ENCODE peak calls at places on chromosomes 3 and 15, in four cellular contexts. One of them, this sample, is unnamed.
A peak's percentile ranks its signal among the peaks of the same experiment; 100 is the strongest.

GRCh38 chr3:52121813-52122212 is 32.4 kb downstream of the POC1A start:
- DNase-seq in upper lobe of right lung: no peak
- DNase-seq in neuronal stem cell: no peak
- DNase-seq in GM23338: no peak
- DNase-seq in this sample: peak; percentile 47

GRCh38 chr15:41493205-41493901 is at the start of gene ITPKA:
- DNase-seq in upper lobe of right lung: peak; percentile 86
- DNase-seq in neuronal stem cell: peak; percentile 73
- DNase-seq in GM23338: peak; percentile 85
- DNase-seq in this sample: peak; percentile 82

GRCh38 chr3:51434746-51435323 is 43.8 kb downstream of the RBM15B start:
- DNase-seq in upper lobe of right lung: no peak
- DNase-seq in neuronal stem cell: peak; percentile 31
- DNase-seq in GM23338: peak; percentile 84
- DNase-seq in this sample: no peak

GRCh38 chr3:196140224-196140623 is 58.3 kb upstream of the TFRC start:
- DNase-seq in upper lobe of right lung: no peak
- DNase-seq in neuronal stem cell: no peak
- DNase-seq in GM23338: no peak
- DNase-seq in this sample: peak; percentile 36

GRCh38 chr3:10994311-10994710 is 1.8 kb downstream of the SLC6A1 start:
- DNase-seq in upper lobe of right lung: no peak
- DNase-seq in neuronal stem cell: no peak
- DNase-seq in GM23338: no peak
- DNase-seq in this sample: no peak

GRCh38 chr3:184693011-184693975 is 18.6 kb downstream of the MAGEF1 start:
- DNase-seq in upper lobe of right lung: no peak
- DNase-seq in neuronal stem cell: no peak
- DNase-seq in GM23338: no peak
- DNase-seq in this sample: no peak

GRCh38 chr3:121995190-121996137 is 26.6 kb downstream of the ILDR1 start:
- DNase-seq in upper lobe of right lung: peak; percentile 73
- DNase-seq in neuronal stem cell: peak; percentile 35
- DNase-seq in GM23338: peak; percentile 90
- DNase-seq in this sample: peak; percentile 77

GRCh38 chr3:72039677-72040076 is 254.7 kb upstream of the PROK2 start:
- DNase-seq in upper lobe of right lung: no peak
- DNase-seq in neuronal stem cell: no peak
- DNase-seq in GM23338: no peak
- DNase-seq in this sample: no peak

GRCh38 chr3:14278799-14279705 is 100.4 kb downstream of the LSM3 start:
- DNase-seq in upper lobe of right lung: no peak
- DNase-seq in neuronal stem cell: no peak
- DNase-seq in GM23338: peak; percentile 60
- DNase-seq in this sample: no peak

GRCh38 chr15:79394231-79394630 is 37.9 kb upstream of the MINAR1 start:
- DNase-seq in upper lobe of right lung: no peak
- DNase-seq in neuronal stem cell: no peak
- DNase-seq in GM23338: no peak
- DNase-seq in this sample: no peak

GRCh38 chr3:179452166-179452544 is 885 bp upstream of the GNB4 start:
- DNase-seq in upper lobe of right lung: no peak
- DNase-seq in neuronal stem cell: no peak
- DNase-seq in GM23338: peak; percentile 38
- DNase-seq in this sample: no peak

GRCh38 chr15:79028411-79028964 is 62.1 kb downstream of the RASGRF1 start:
- DNase-seq in upper lobe of right lung: no peak
- DNase-seq in neuronal stem cell: peak; percentile 62
- DNase-seq in GM23338: peak; percentile 80
- DNase-seq in this sample: peak; percentile 13

GRCh38 chr15:45646220-45646619 is 11.4 kb downstream of the SQOR start:
- DNase-seq in upper lobe of right lung: no peak
- DNase-seq in neuronal stem cell: no peak
- DNase-seq in GM23338: no peak
- DNase-seq in this sample: no peak

GRCh38 chr3:111159391-111159790 is 87.8 kb downstream of the NECTIN3 start:
- DNase-seq in upper lobe of right lung: no peak
- DNase-seq in neuronal stem cell: no peak
- DNase-seq in GM23338: no peak
- DNase-seq in this sample: no peak

GRCh38 chr15:47961401-47962090 is 159.2 kb upstream of the SLC24A5 start:
- DNase-seq in upper lobe of right lung: no peak
- DNase-seq in neuronal stem cell: no peak
- DNase-seq in GM23338: no peak
- DNase-seq in this sample: no peak

GRCh38 chr3:41362638-41363559 is 163.6 kb downstream of the CTNNB1 start:
- DNase-seq in upper lobe of right lung: no peak
- DNase-seq in neuronal stem cell: peak; percentile 86
- DNase-seq in GM23338: peak; percentile 69
- DNase-seq in this sample: no peak

GRCh38 chr15:79172801-79173460 is 82.4 kb upstream of the RASGRF1 start:
- DNase-seq in upper lobe of right lung: no peak
- DNase-seq in neuronal stem cell: no peak
- DNase-seq in GM23338: no peak
- DNase-seq in this sample: no peak

GRCh38 chr15:57286446-57287127 is 89.7 kb upstream of the CGNL1 start:
- DNase-seq in upper lobe of right lung: no peak
- DNase-seq in neuronal stem cell: no peak
- DNase-seq in GM23338: peak; percentile 69
- DNase-seq in this sample: no peak

GRCh38 chr3:95899911-95900310 is 914.5 kb upstream of the EPHA6 start:
- DNase-seq in upper lobe of right lung: no peak
- DNase-seq in neuronal stem cell: no peak
- DNase-seq in GM23338: no peak
- DNase-seq in this sample: no peak

GRCh38 chr3:195441971-195442572 is 748 bp downstream of the ACAP2 start:
- DNase-seq in upper lobe of right lung: peak; percentile 73
- DNase-seq in neuronal stem cell: no peak
- DNase-seq in GM23338: peak; percentile 65
- DNase-seq in this sample: peak; percentile 62

GRCh38 chr3:71684752-71685151 is 40.5 kb downstream of the EIF4E3 start:
- DNase-seq in upper lobe of right lung: no peak
- DNase-seq in neuronal stem cell: no peak
- DNase-seq in GM23338: no peak
- DNase-seq in this sample: no peak

GRCh38 chr15:90947577-90948357 is 6.9 kb upstream of the RCCD1 start:
- DNase-seq in upper lobe of right lung: no peak
- DNase-seq in neuronal stem cell: no peak
- DNase-seq in GM23338: no peak
- DNase-seq in this sample: no peak

GRCh38 chr3:116667791-116668190 is 41.8 kb upstream of the TUSC7 start:
- DNase-seq in upper lobe of right lung: no peak
- DNase-seq in neuronal stem cell: no peak
- DNase-seq in GM23338: no peak
- DNase-seq in this sample: no peak

GRCh38 chr3:126568776-126569342 is 10.1 kb upstream of the C3orf22 start:
- DNase-seq in upper lobe of right lung: no peak
- DNase-seq in neuronal stem cell: no peak
- DNase-seq in GM23338: no peak
- DNase-seq in this sample: no peak

GRCh38 chr3:10522646-10523303 is 17.4 kb upstream of the ATP2B2 start:
- DNase-seq in upper lobe of right lung: peak; percentile 12
- DNase-seq in neuronal stem cell: no peak
- DNase-seq in GM23338: no peak
- DNase-seq in this sample: no peak

GRCh38 chr3:129016725-129017530 is 15.8 kb downstream of the EFCC1 start:
- DNase-seq in upper lobe of right lung: no peak
- DNase-seq in neuronal stem cell: no peak
- DNase-seq in GM23338: no peak
- DNase-seq in this sample: peak; percentile 70

GRCh38 chr3:11159421-11159904 is 5.2 kb downstream of the HRH1 start:
- DNase-seq in upper lobe of right lung: no peak
- DNase-seq in neuronal stem cell: no peak
- DNase-seq in GM23338: peak; percentile 27
- DNase-seq in this sample: no peak

GRCh38 chr15:75827691-75828090 is 15.6 kb upstream of the UBE2Q2 start:
- DNase-seq in upper lobe of right lung: no peak
- DNase-seq in neuronal stem cell: no peak
- DNase-seq in GM23338: no peak
- DNase-seq in this sample: no peak

GRCh38 chr3:112293368-112294321 is at the start of gene SLC9C1:
- DNase-seq in upper lobe of right lung: peak; percentile 36
- DNase-seq in neuronal stem cell: peak; percentile 56
- DNase-seq in GM23338: peak; percentile 89
- DNase-seq in this sample: no peak
- H3K4me3 ChIP-seq in upper lobe of right lung: peak within 1 kb of the TSS; percentile 48
- H3K4me3 ChIP-seq in neuronal stem cell: no peak within 1 kb of the TSS
- H3K4me3 ChIP-seq in GM23338: peak within 1 kb of the TSS; percentile 9
- H3K4me3 ChIP-seq in this sample: peak within 1 kb of the TSS; percentile 57

GRCh38 chr3:31546725-31547124 is 14.0 kb downstream of the STT3B start:
- DNase-seq in upper lobe of right lung: no peak
- DNase-seq in neuronal stem cell: no peak
- DNase-seq in GM23338: no peak
- DNase-seq in this sample: no peak

GRCh38 chr3:31544634-31545033 is 11.9 kb downstream of the STT3B start:
- DNase-seq in upper lobe of right lung: peak; percentile 67
- DNase-seq in neuronal stem cell: no peak
- DNase-seq in GM23338: no peak
- DNase-seq in this sample: peak; percentile 60

GRCh38 chr3:31543375-31543774 is 10.7 kb downstream of the STT3B start:
- DNase-seq in upper lobe of right lung: no peak
- DNase-seq in neuronal stem cell: no peak
- DNase-seq in GM23338: no peak
- DNase-seq in this sample: no peak

GRCh38 chr3:31542246-31542645 is 9.5 kb downstream of the STT3B start:
- DNase-seq in upper lobe of right lung: no peak
- DNase-seq in neuronal stem cell: no peak
- DNase-seq in GM23338: no peak
- DNase-seq in this sample: no peak

GRCh38 chr3:31546152-31546551 is 13.4 kb downstream of the STT3B start:
- DNase-seq in upper lobe of right lung: no peak
- DNase-seq in neuronal stem cell: no peak
- DNase-seq in GM23338: peak; percentile 39
- DNase-seq in this sample: no peak
- H3K4me1 ChIP-seq in upper lobe of right lung: peaks cover 78% of the 10 kb centered on the region
- H3K4me1 ChIP-seq in neuronal stem cell: no peaks in the 10 kb centered on the region
- H3K4me1 ChIP-seq in GM23338: peaks cover 25% of the 10 kb centered on the region
- H3K4me1 ChIP-seq in this sample: peaks cover 76% of the 10 kb centered on the region

GRCh38 chr15:61527836-61528589 is 298.9 kb upstream of the RORA start:
- DNase-seq in upper lobe of right lung: no peak
- DNase-seq in neuronal stem cell: no peak
- DNase-seq in GM23338: peak; percentile 41
- DNase-seq in this sample: no peak
- H3K27ac ChIP-seq in upper lobe of right lung: no peak overlapping the region
- H3K27ac ChIP-seq in neuronal stem cell: no peak overlapping the region
- H3K27ac ChIP-seq in GM23338: peak overlapping the region; percentile 68
- H3K27ac ChIP-seq in this sample: no peak overlapping the region

DNA sequence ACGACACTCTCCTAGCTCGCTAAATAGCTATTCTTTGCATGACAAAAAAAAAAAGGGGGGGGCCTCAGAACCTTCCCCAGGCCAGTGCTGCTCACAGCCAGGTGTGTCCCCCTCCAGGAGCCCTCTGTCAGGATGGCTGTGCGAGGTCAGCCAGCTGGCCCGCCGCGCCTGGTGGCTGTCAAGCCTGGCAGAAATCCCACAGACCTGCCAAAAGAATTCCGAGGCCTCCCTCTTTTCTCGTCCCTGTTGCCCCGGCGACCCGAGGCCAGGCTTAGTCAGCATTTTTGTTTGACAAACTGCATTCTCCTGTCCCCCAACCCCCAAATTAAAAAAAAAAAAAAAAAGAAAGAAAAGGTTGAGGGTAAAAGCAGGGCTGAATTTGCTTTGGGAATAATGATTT is 61.9 kb downstream of the TM4SF4 start:
- DNase-seq in upper lobe of right lung: peak; percentile 74
- DNase-seq in neuronal stem cell: peak; percentile 63
- DNase-seq in GM23338: peak; percentile 78
- DNase-seq in this sample: peak; percentile 64
- H3K4me3 ChIP-seq in upper lobe of right lung: no peak overlapping the region
- H3K4me3 ChIP-seq in neuronal stem cell: no peak overlapping the region
- H3K4me3 ChIP-seq in GM23338: peak overlapping the region; percentile 25
- H3K4me3 ChIP-seq in this sample: no peak overlapping the region

This sample was measured in lower lobe of right lung.